ENCODE peak calls at places on chromosomes 13 and 19, in nine cellular contexts. M is hepatocyte, K is SK-N-SH, J is GM23248, A is PC-3, Z is neural progenitor cell, V is HCT116, T is MM.1S, X is GM23338. I is an unnamed sample.

GRCh38 chr13:79445968-79446645 is 34.8 kb upstream of the NDFIP2 start:
- DNase-seq in M (no peak), K (no peak), J (no peak), A (no peak), Z (peak), V (no peak), T (no peak), X (peak), I (no peak)

GRCh38 chr13:77904031-77904430 is 14.6 kb downstream of the EDNRB start:
- DNase-seq in M (no peak), K (no peak), J (no peak), A (no peak), Z (no peak), V (no peak), T (no peak), X (no peak), I (no peak)

GRCh38 chr13:64684685-64685431 is 2545.3 kb downstream of the PCDH9 start:
- DNase-seq in M (no peak), K (no peak), J (peak), A (no peak), Z (no peak), V (no peak), T (no peak), X (peak), I (no peak)

GRCh38 chr13:46855166-46855565 is 41.7 kb downstream of the HTR2A start:
- DNase-seq in M (no peak), K (no peak), J (no peak), A (no peak), Z (no peak), V (no peak), T (no peak), X (no peak), I (no peak)

GRCh38 chr13:45332831-45333219 is 8.2 kb downstream of the TPT1 start:
- DNase-seq in M (no peak), K (no peak), J (no peak), A (no peak), Z (no peak), V (no peak), T (no peak), X (peak), I (peak)

GRCh38 chr19:28290963-28291657 is 921.8 kb downstream of the UQCRFS1 start:
- DNase-seq in M (no peak), K (no peak), J (no peak), A (no peak), Z (peak), V (no peak), T (no peak), X (peak), I (no peak)

GRCh38 chr13:110308377-110309158 is 1.5 kb downstream of the COL4A2 start:
- DNase-seq in M (peak), K (peak), J (peak), A (peak), Z (peak), V (no peak), T (no peak), X (peak), I (no peak)

GRCh38 chr13:58712191-58712590 is 1080.6 kb downstream of the PCDH17 start:
- DNase-seq in M (no peak), K (no peak), J (no peak), A (no peak), Z (peak), V (no peak), T (no peak), X (peak), I (no peak)

GRCh38 chr13:94481966-94482365 is 2.5 kb upstream of the DCT start:
- DNase-seq in M (peak), K (no peak), J (peak), A (peak), Z (no peak), V (no peak), T (no peak), X (no peak), I (no peak)

GRCh38 chr13:109819851-109820250 is 33.5 kb upstream of the IRS2 start:
- DNase-seq in M (no peak), K (no peak), J (no peak), A (no peak), Z (no peak), V (no peak), T (no peak), X (no peak), I (no peak)

GRCh38 chr13:81104316-81104715 is 763.4 kb upstream of the SPRY2 start:
- DNase-seq in M (no peak), K (no peak), J (no peak), A (no peak), Z (no peak), V (no peak), T (no peak), X (no peak), I (no peak)

GRCh38 chr13:33183431-33184130 is 102.0 kb downstream of the STARD13 start:
- DNase-seq in M (no peak), K (no peak), J (peak), A (no peak), Z (no peak), V (no peak), T (no peak), X (no peak), I (no peak)

GRCh38 chr13:49238621-49239020 is 9.1 kb upstream of the CDADC1 start:
- DNase-seq in M (no peak), K (no peak), J (no peak), A (peak), Z (no peak), V (no peak), T (no peak), X (no peak), I (no peak)

GRCh38 chr19:16608290-16608704 is 19.7 kb downstream of the MED26 start:
- DNase-seq in M (peak), K (no peak), J (peak), A (peak), Z (no peak), V (no peak), T (no peak), X (no peak), I (no peak)

GRCh38 chr19:49437231-49437630 is 4.1 kb downstream of the SLC17A7 start:
- DNase-seq in M (no peak), K (peak), J (no peak), A (no peak), Z (no peak), V (no peak), T (no peak), X (no peak), I (no peak)

GRCh38 chr19:29086182-29086581 is 126.8 kb downstream of the UQCRFS1 start:
- DNase-seq in M (peak), K (no peak), J (no peak), A (no peak), Z (no peak), V (no peak), T (no peak), X (no peak), I (no peak)

GRCh38 chr19:11767633-11768133 is 883 bp downstream of the ZNF441 start:
- DNase-seq in M (peak), K (peak), J (peak), A (peak), Z (peak), V (no peak), T (peak), X (peak), I (peak)

GRCh38 chr19:10881403-10882107 is 10.2 kb downstream of the CARM1 start:
- DNase-seq in M (no peak), K (peak), J (no peak), A (no peak), Z (peak), V (no peak), T (no peak), X (peak), I (no peak)

GRCh38 chr13:99809931-99810330 is 161.6 kb downstream of the ZIC5 start:
- DNase-seq in M (peak), K (no peak), J (no peak), A (no peak), Z (no peak), V (no peak), T (no peak), X (no peak), I (no peak)

GRCh38 chr19:53463263-53463662 is 4.3 kb upstream of the ZNF813 start:
- DNase-seq in M (no peak), K (peak), J (peak), A (no peak), Z (peak), V (no peak), T (no peak), X (peak), I (peak)

GRCh38 chr19:49387936-49388372 is at the start of gene KASH5:
- DNase-seq in M (no peak), K (peak), J (no peak), A (peak), Z (no peak), V (no peak), T (peak), X (peak), I (peak)

GRCh38 chr19:7979011-7979410 is 26.4 kb downstream of the ELAVL1 start:
- DNase-seq in M (no peak), K (no peak), J (no peak), A (no peak), Z (no peak), V (no peak), T (no peak), X (no peak), I (no peak)

GRCh38 chr13:49560270-49561063 is 24.9 kb downstream of the RCBTB1 start:
- DNase-seq in M (peak), K (no peak), J (peak), A (peak), Z (peak), V (no peak), T (no peak), X (peak), I (no peak)

GRCh38 chr19:8545743-8546142 is 31.5 kb downstream of the MYO1F start:
- DNase-seq in M (no peak), K (no peak), J (no peak), A (no peak), Z (no peak), V (no peak), T (no peak), X (no peak), I (no peak)

GRCh38 chr13:38753878-38754277 is 67.0 kb downstream of the FREM2 start:
- DNase-seq in M (no peak), K (no peak), J (no peak), A (no peak), Z (peak), V (no peak), T (no peak), X (peak), I (no peak)
- TF ChIP-seq EZH2phosphoT487 in M (no peak), K (no peak), J (no peak), A (no peak), Z (no peak), V (no peak), T (no peak), X (no peak), I (no peak)

GRCh38 chr13:105442941-105443340 is 1092.5 kb downstream of the EFNB2 start:
- DNase-seq in M (peak), K (no peak), J (peak), A (peak), Z (no peak), V (peak), T (no peak), X (no peak), I (no peak)

GRCh38 chr13:105432408-105432807 is 1103.1 kb downstream of the EFNB2 start:
- DNase-seq in M (no peak), K (no peak), J (no peak), A (no peak), Z (no peak), V (no peak), T (no peak), X (no peak), I (no peak)

GRCh38 chr13:105441406-105441805 is 1094.1 kb downstream of the EFNB2 start:
- DNase-seq in M (no peak), K (no peak), J (no peak), A (peak), Z (no peak), V (no peak), T (no peak), X (no peak), I (no peak)

GRCh38 chr13:105442040-105442439 is 1093.4 kb downstream of the EFNB2 start:
- DNase-seq in M (no peak), K (no peak), J (no peak), A (no peak), Z (no peak), V (no peak), T (no peak), X (no peak), I (no peak)

DNA sequence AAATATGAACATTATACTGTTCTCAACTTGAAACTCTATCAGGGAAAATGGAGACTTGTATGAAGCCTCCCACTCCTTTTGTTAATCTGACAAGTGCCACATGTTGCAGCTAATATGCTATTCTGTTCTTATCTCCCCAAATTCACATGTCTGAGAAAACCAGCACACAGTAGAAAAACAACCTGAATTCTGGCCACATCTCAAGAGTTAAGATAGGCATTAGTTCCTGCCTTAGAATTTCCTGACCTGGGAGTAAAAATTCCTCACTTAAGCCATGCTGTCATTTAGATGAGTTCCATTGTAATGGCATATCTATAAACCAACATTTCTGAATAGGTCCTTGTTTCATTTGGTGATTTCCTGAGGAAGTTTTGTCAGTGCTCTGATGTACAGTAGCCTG is 1098.5 kb downstream of the EFNB2 start:
- DNase-seq in M (no peak), K (peak), J (no peak), A (no peak), Z (no peak), V (no peak), T (no peak), X (no peak), I (no peak)
- TF ChIP-seq EZH2phosphoT487 in M (no peak), K (no peak), J (no peak), A (no peak), Z (no peak), V (no peak), T (no peak), X (no peak), I (no peak)

GRCh38 chr19:15394426-15394825 is 14.8 kb upstream of the AKAP8 start:
- DNase-seq in M (no peak), K (no peak), J (no peak), A (no peak), Z (no peak), V (no peak), T (no peak), X (no peak), I (no peak)

GRCh38 chr19:15396436-15396835 is 16.8 kb upstream of the AKAP8 start:
- DNase-seq in M (no peak), K (no peak), J (no peak), A (no peak), Z (no peak), V (no peak), T (no peak), X (no peak), I (no peak)

GRCh38 chr19:15390814-15391213 is 11.2 kb upstream of the AKAP8 start:
- DNase-seq in M (no peak), K (no peak), J (no peak), A (no peak), Z (no peak), V (no peak), T (no peak), X (no peak), I (no peak)

GRCh38 chr19:15397236-15397635 is 17.6 kb upstream of the AKAP8 start:
- DNase-seq in M (no peak), K (no peak), J (no peak), A (no peak), Z (no peak), V (no peak), T (no peak), X (no peak), I (no peak)

DNA sequence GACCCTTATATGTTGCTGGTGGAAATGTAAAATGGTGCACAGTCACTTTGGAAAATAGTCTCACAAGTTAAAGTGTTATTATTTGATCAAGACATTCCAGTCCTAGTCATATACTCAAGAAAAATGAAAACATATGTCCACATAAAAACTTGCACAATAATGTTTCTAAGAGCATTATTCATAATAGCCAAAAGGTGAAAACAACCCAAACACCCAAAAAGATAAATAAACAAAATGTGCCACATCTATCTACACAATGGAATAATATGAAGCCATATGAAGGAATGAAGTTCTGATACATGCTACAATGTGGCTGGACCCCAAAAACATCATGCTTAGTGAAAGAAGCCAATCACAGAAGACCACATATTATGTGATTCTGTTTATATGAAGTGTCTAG is 14.4 kb upstream of the AKAP8 start:
- DNase-seq in M (no peak), K (no peak), J (peak), A (no peak), Z (no peak), V (no peak), T (no peak), X (no peak), I (no peak)
- TF ChIP-seq EZH2phosphoT487 in M (no peak), K (no peak), J (peak), A (no peak), Z (no peak), V (no peak), T (no peak), X (no peak), I (no peak)

GRCh38 chr13:67106502-67107057 is 123.6 kb downstream of the PCDH9 start:
- DNase-seq in M (no peak), K (no peak), J (no peak), A (no peak), Z (no peak), V (no peak), T (no peak), X (no peak), I (no peak)

GRCh38 chr13:67107973-67108372 is 122.2 kb downstream of the PCDH9 start:
- DNase-seq in M (no peak), K (no peak), J (no peak), A (no peak), Z (no peak), V (no peak), T (no peak), X (no peak), I (no peak)
- TF ChIP-seq EZH2phosphoT487 in M (no peak), K (no peak), J (no peak), A (no peak), Z (no peak), V (no peak), T (no peak), X (no peak), I (no peak)

GRCh38 chr13:113562085-113562749 is 22.3 kb upstream of the TFDP1 start:
- DNase-seq in M (peak), K (peak), J (peak), A (peak), Z (peak), V (no peak), T (peak), X (peak), I (peak)
- TF ChIP-seq EZH2phosphoT487 in M (no peak), K (no peak), J (no peak), A (no peak), Z (no peak), V (no peak), T (no peak), X (no peak), I (no peak)

DNA sequence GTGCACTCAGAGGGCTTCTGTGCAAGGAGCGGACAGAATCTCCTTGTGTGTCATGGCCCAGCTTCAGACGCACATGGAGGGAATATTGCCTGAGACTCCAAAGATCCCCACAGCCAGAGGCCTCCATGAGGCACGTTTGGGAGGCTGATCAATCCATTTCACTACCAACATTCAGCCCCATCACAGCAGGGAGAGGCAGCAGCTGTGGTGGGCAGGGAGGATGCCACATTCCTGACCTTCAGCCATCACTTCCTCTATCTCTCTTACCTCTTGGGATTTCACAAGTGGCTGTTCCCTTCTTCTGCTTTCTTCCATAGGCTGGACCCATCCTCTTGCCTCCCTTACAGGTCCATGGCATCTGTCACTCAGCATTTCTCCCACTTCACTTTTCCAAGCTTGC is 82.4 kb upstream of the MBNL2 start:
- DNase-seq in M (no peak), K (no peak), J (no peak), A (no peak), Z (no peak), V (no peak), T (no peak), X (no peak), I (no peak)
- TF ChIP-seq EZH2phosphoT487 in M (no peak), K (no peak), J (no peak), A (no peak), Z (no peak), V (no peak), T (no peak), X (no peak), I (no peak)

I was measured in OCI-LY7.